ENCODE peak calls at places on chromosomes 5 and 9, in four cellular contexts. N is AG09319; P is CD4-positive, alpha-beta T cell; Y is iris pigment epithelial cell. D is an unnamed sample.

GRCh38 chr5:116553366-116553765 is 21.3 kb downstream of the SEMA6A start:
- DNase-seq in P (no peak), Y (no peak), N (no peak), D (no peak)

GRCh38 chr9:114372971-114373591 is 14.7 kb downstream of the AKNA start:
- DNase-seq in P (peak; percentile 82), N (no peak), Y (no peak), D (peak; percentile 89)

GRCh38 chr5:17304282-17304681 is 86.9 kb downstream of the BASP1 start:
- DNase-seq in P (no peak), N (no peak), Y (peak; percentile 73), D (no peak)

GRCh38 chr5:178524093-178524882 is 65.9 kb downstream of the COL23A1 start:
- DNase-seq in P (no peak), Y (no peak), N (no peak), D (no peak)

GRCh38 chr9:105127863-105128220 is 116.6 kb upstream of the SLC44A1 start:
- DNase-seq in Y (peak; percentile 93), P (peak; percentile 30), N (no peak), D (no peak)

GRCh38 chr5:16673241-16673998 is 56.6 kb upstream of the RETREG1 start:
- DNase-seq in Y (no peak), P (peak; percentile 49), N (no peak), D (no peak)

GRCh38 chr5:8391916-8392315 is 523.0 kb downstream of the MTRR start:
- DNase-seq in Y (no peak), N (no peak), P (no peak), D (no peak)

GRCh38 chr5:161421067-161421466 is 125.5 kb downstream of the GABRB2 start:
- DNase-seq in N (no peak), Y (no peak), P (no peak), D (no peak)

GRCh38 chr9:70061776-70062175 is 18.1 kb downstream of the MAMDC2 start:
- DNase-seq in N (peak; percentile 47), P (no peak), Y (no peak), D (no peak)

GRCh38 chr9:136284951-136285350 is 18.9 kb downstream of the CCDC187 start:
- DNase-seq in Y (no peak), N (no peak), P (no peak), D (no peak)

GRCh38 chr5:6859951-6860638 is 146.9 kb downstream of the TENT4A start:
- DNase-seq in Y (no peak), N (no peak), P (no peak), D (no peak)

GRCh38 chr5:57595530-57596098 is 113.0 kb upstream of the ACTBL2 start:
- DNase-seq in N (no peak), P (no peak), Y (no peak), D (no peak)

GRCh38 chr5:17218353-17219005 is 1.0 kb downstream of the BASP1 start:
- DNase-seq in N (no peak), P (no peak), Y (peak; percentile 64), D (no peak)

GRCh38 chr5:149779071-149779470 is 49.0 kb downstream of the PPARGC1B start:
- DNase-seq in P (no peak), Y (no peak), N (no peak), D (no peak)

GRCh38 chr9:124778575-124779367 is 1.8 kb downstream of the OLFML2A start:
- DNase-seq in P (no peak), N (no peak), Y (no peak), D (no peak)

GRCh38 chr5:89703799-89704198 is 705.8 kb downstream of the CETN3 start:
- DNase-seq in P (no peak), Y (no peak), N (no peak), D (no peak)

GRCh38 chr9:17669206-17669605 is 90.3 kb downstream of the SH3GL2 start:
- DNase-seq in Y (no peak), N (no peak), P (no peak), D (no peak)

GRCh38 chr9:114121445-114122151 is 22.5 kb upstream of the KIF12 start:
- DNase-seq in N (no peak), P (no peak), Y (no peak), D (no peak)

GRCh38 chr9:130266236-130267098 is 907 bp downstream of the HMCN2 start:
- DNase-seq in P (no peak), Y (no peak), N (no peak), D (no peak)

GRCh38 chr5:104412649-104413240 is 850.2 kb upstream of the NUDT12 start:
- DNase-seq in Y (peak; percentile 49), N (no peak), P (no peak), D (no peak)

GRCh38 chr5:123285122-123286011 is 137.8 kb downstream of the CEP120 start:
- DNase-seq in Y (peak; percentile 44), P (no peak), N (no peak), D (no peak)

GRCh38 chr9:85741875-85742629 is at the start of gene AGTPBP1:
- DNase-seq in Y (peak; percentile 90), N (peak; percentile 76), P (peak; percentile 98), D (peak; percentile 100)

GRCh38 chr9:130390986-130391385 is 53.8 kb upstream of the ASS1 start:
- DNase-seq in P (no peak), Y (no peak), N (no peak), D (no peak)

GRCh38 chr9:21584890-21585289 is 102.8 kb upstream of the IFNE start:
- DNase-seq in P (no peak), N (no peak), Y (no peak), D (no peak)

GRCh38 chr9:10910779-10911178 is 298.0 kb upstream of the PTPRD start:
- DNase-seq in P (no peak), N (no peak), Y (no peak), D (no peak)

GRCh38 chr5:38660194-38660668 is 103.8 kb upstream of the LIFR start:
- DNase-seq in Y (no peak), N (no peak), P (no peak), D (no peak)

GRCh38 chr5:105167092-105167491 is 1604.5 kb upstream of the NUDT12 start:
- DNase-seq in N (no peak), Y (no peak), P (no peak), D (no peak)

GRCh38 chr5:164048527-164048926 is 543.1 kb downstream of the MAT2B start:
- DNase-seq in Y (peak; percentile 25), N (no peak), P (no peak), D (no peak)

GRCh38 chr9:93517331-93517730 is 59.1 kb upstream of the PHF2 start:
- DNase-seq in P (no peak), Y (no peak), N (no peak), D (no peak)

GRCh38 chr5:125043781-125044391 is 297.4 kb upstream of the ZNF608 start:
- DNase-seq in N (peak; percentile 50), Y (peak; percentile 88), P (no peak), D (no peak)

GRCh38 chr5:100797863-100798262 is 105.2 kb downstream of the ST8SIA4 start:
- DNase-seq in Y (peak; percentile 39), P (no peak), N (no peak), D (no peak)

GRCh38 chr9:132795511-132796303 is 82.4 kb downstream of the AK8 start:
- DNase-seq in P (no peak), N (no peak), Y (no peak), D (no peak)

GRCh38 chr5:115321309-115321708 is 24.9 kb upstream of the CCDC112 start:
- DNase-seq in P (no peak), N (no peak), Y (peak; percentile 68), D (no peak)

GRCh38 chr5:7848296-7848695 is 2.6 kb downstream of the CFAP90 start:
- DNase-seq in N (no peak), P (no peak), Y (no peak), D (no peak)

GRCh38 chr9:111297061-111297824 is 32.8 kb downstream of the OR2K2 start:
- DNase-seq in P (no peak), Y (peak; percentile 47), N (no peak), D (no peak)

GRCh38 chr5:82023530-82024095 is 51.8 kb downstream of the ATG10 start:
- DNase-seq in Y (peak; percentile 67), N (no peak), P (no peak), D (no peak)

GRCh38 chr5:91182763-91183162 is 200.4 kb downstream of the ARRDC3 start:
- DNase-seq in N (no peak), P (no peak), Y (peak; percentile 40), D (peak; percentile 33)

GRCh38 chr9:4375424-4376195 is 75.7 kb upstream of the GLIS3 start:
- DNase-seq in P (no peak), N (no peak), Y (peak; percentile 86), D (no peak)

GRCh38 chr5:123125953-123126352 is 36.9 kb downstream of the PRDM6 start:
- DNase-seq in P (no peak), Y (peak; percentile 66), N (no peak), D (no peak)

D was measured in B cell.